ENCODE peak calls at places on chromosomes 7 and 10, in nine cellular contexts. One of them, this sample, is unnamed.

GRCh38 chr10:33100996-33101747 is 143.1 kb upstream of the ITGB1 start:
- DNase-seq in HT1080: no peak
- DNase-seq in AG04450: no peak
- DNase-seq in NCI-H1105: no peak
- DNase-seq in DMS 273 treated with DMSO at 0.1 percent for 48 hours: no peak
- DNase-seq in activated CD4-positive, alpha-beta T cell treated with anti-CD3 and anti-CD28 coated beads for 4 hours: no peak
- DNase-seq in foreskin keratinocyte: peak; percentile 37
- DNase-seq in non-pigmented ciliary epithelial cell: no peak
- DNase-seq in cardiac muscle cell: no peak
- DNase-seq in this sample: no peak

GRCh38 chr10:101959349-101959916 is 96.5 kb downstream of the ARMH3 start:
- DNase-seq in HT1080: peak; percentile 17
- DNase-seq in AG04450: no peak
- DNase-seq in NCI-H1105: no peak
- DNase-seq in DMS 273 treated with DMSO at 0.1 percent for 48 hours: no peak
- DNase-seq in activated CD4-positive, alpha-beta T cell treated with anti-CD3 and anti-CD28 coated beads for 4 hours: no peak
- DNase-seq in foreskin keratinocyte: no peak
- DNase-seq in non-pigmented ciliary epithelial cell: no peak
- DNase-seq in cardiac muscle cell: no peak
- DNase-seq in this sample: no peak

GRCh38 chr7:107560898-107561516 is 2.7 kb downstream of the COG5 start:
- DNase-seq in HT1080: peak; percentile 17
- DNase-seq in AG04450: no peak
- DNase-seq in NCI-H1105: no peak
- DNase-seq in DMS 273 treated with DMSO at 0.1 percent for 48 hours: no peak
- DNase-seq in activated CD4-positive, alpha-beta T cell treated with anti-CD3 and anti-CD28 coated beads for 4 hours: peak; percentile 18
- DNase-seq in foreskin keratinocyte: peak; percentile 93
- DNase-seq in non-pigmented ciliary epithelial cell: no peak
- DNase-seq in cardiac muscle cell: no peak
- DNase-seq in this sample: no peak

GRCh38 chr7:22064816-22065215 is 119.1 kb upstream of the CDCA7L start:
- DNase-seq in HT1080: no peak
- DNase-seq in AG04450: no peak
- DNase-seq in NCI-H1105: no peak
- DNase-seq in DMS 273 treated with DMSO at 0.1 percent for 48 hours: no peak
- DNase-seq in activated CD4-positive, alpha-beta T cell treated with anti-CD3 and anti-CD28 coated beads for 4 hours: no peak
- DNase-seq in foreskin keratinocyte: peak; percentile 15
- DNase-seq in non-pigmented ciliary epithelial cell: no peak
- DNase-seq in cardiac muscle cell: peak; percentile 60
- DNase-seq in this sample: no peak

GRCh38 chr10:29257106-29257783 is 31.6 kb upstream of the LYZL1 start:
- DNase-seq in HT1080: peak; percentile 38
- DNase-seq in AG04450: peak; percentile 71
- DNase-seq in NCI-H1105: no peak
- DNase-seq in DMS 273 treated with DMSO at 0.1 percent for 48 hours: no peak
- DNase-seq in activated CD4-positive, alpha-beta T cell treated with anti-CD3 and anti-CD28 coated beads for 4 hours: no peak
- DNase-seq in foreskin keratinocyte: peak; percentile 16
- DNase-seq in non-pigmented ciliary epithelial cell: peak; percentile 64
- DNase-seq in cardiac muscle cell: peak; percentile 62
- DNase-seq in this sample: peak; percentile 79

GRCh38 chr10:130023454-130024230 is 59.6 kb upstream of the EBF3 start:
- DNase-seq in HT1080: no peak
- DNase-seq in AG04450: no peak
- DNase-seq in NCI-H1105: no peak
- DNase-seq in DMS 273 treated with DMSO at 0.1 percent for 48 hours: no peak
- DNase-seq in activated CD4-positive, alpha-beta T cell treated with anti-CD3 and anti-CD28 coated beads for 4 hours: no peak
- DNase-seq in foreskin keratinocyte: peak; percentile 42
- DNase-seq in non-pigmented ciliary epithelial cell: no peak
- DNase-seq in cardiac muscle cell: no peak
- DNase-seq in this sample: no peak

GRCh38 chr7:101164071-101164840 is 1.1 kb downstream of the VGF start:
- DNase-seq in HT1080: peak; percentile 63
- DNase-seq in AG04450: no peak
- DNase-seq in NCI-H1105: no peak
- DNase-seq in DMS 273 treated with DMSO at 0.1 percent for 48 hours: no peak
- DNase-seq in activated CD4-positive, alpha-beta T cell treated with anti-CD3 and anti-CD28 coated beads for 4 hours: no peak
- DNase-seq in foreskin keratinocyte: no peak
- DNase-seq in non-pigmented ciliary epithelial cell: no peak
- DNase-seq in cardiac muscle cell: peak; percentile 87
- DNase-seq in this sample: no peak

GRCh38 chr10:75497997-75498797 is 66.8 kb downstream of the LRMDA start:
- DNase-seq in HT1080: no peak
- DNase-seq in AG04450: no peak
- DNase-seq in NCI-H1105: no peak
- DNase-seq in DMS 273 treated with DMSO at 0.1 percent for 48 hours: no peak
- DNase-seq in activated CD4-positive, alpha-beta T cell treated with anti-CD3 and anti-CD28 coated beads for 4 hours: no peak
- DNase-seq in foreskin keratinocyte: no peak
- DNase-seq in non-pigmented ciliary epithelial cell: no peak
- DNase-seq in cardiac muscle cell: no peak
- DNase-seq in this sample: no peak

GRCh38 chr10:128060341-128060851 is 65.8 kb downstream of the MKI67 start:
- DNase-seq in HT1080: no peak
- DNase-seq in AG04450: no peak
- DNase-seq in NCI-H1105: no peak
- DNase-seq in DMS 273 treated with DMSO at 0.1 percent for 48 hours: no peak
- DNase-seq in activated CD4-positive, alpha-beta T cell treated with anti-CD3 and anti-CD28 coated beads for 4 hours: no peak
- DNase-seq in foreskin keratinocyte: no peak
- DNase-seq in non-pigmented ciliary epithelial cell: no peak
- DNase-seq in cardiac muscle cell: no peak
- DNase-seq in this sample: no peak